ENCODE peak calls at places on chromosome 20, in five cellular contexts. V is Calu3, P is fibroblast of pulmonary artery, Z is PC-9, E is GM20000. H is an unnamed sample.

GRCh38 chr20:43942213-43942590 is 27.6 kb downstream of the TOX2 start:
- DNase-seq in Z (no peak), V (no peak), E (no peak), P (no peak), H (no peak)

GRCh38 chr20:15396026-15396425 is 1058.6 kb upstream of the FLRT3 start:
- DNase-seq in E (no peak), Z (no peak), P (no peak), V (no peak), H (no peak)

GRCh38 chr20:57897156-57897874 is 187.5 kb upstream of the PMEPA1 start:
- DNase-seq in P (no peak), Z (no peak), V (no peak), E (no peak), H (no peak)

GRCh38 chr20:51945177-51945576 is 142.9 kb upstream of the SALL4 start:
- DNase-seq in Z (no peak), P (no peak), E (no peak), V (no peak), H (no peak)

GRCh38 chr20:3681931-3682820 is at the start of gene ADAM33:
- DNase-seq in P (no peak), Z (no peak), V (peak), E (no peak), H (no peak)

GRCh38 chr20:61271273-61272221 is 19.5 kb downstream of the CDH4 start:
- DNase-seq in E (no peak), P (no peak), Z (no peak), V (no peak), H (no peak)

GRCh38 chr20:34316191-34316814 is 13.1 kb upstream of the AHCY start:
- DNase-seq in Z (peak), E (no peak), V (peak), P (peak), H (no peak)

GRCh38 chr20:44015733-44016103 is 101.1 kb downstream of the TOX2 start:
- DNase-seq in Z (no peak), V (no peak), P (no peak), E (no peak), H (no peak)

GRCh38 chr20:48747840-48748416 is 79.9 kb downstream of the PREX1 start:
- DNase-seq in E (no peak), V (no peak), P (no peak), Z (no peak), H (peak)

GRCh38 chr20:48744515-48744914 is 83.3 kb downstream of the PREX1 start:
- DNase-seq in E (no peak), Z (no peak), V (no peak), P (no peak), H (no peak)

GRCh38 chr20:48742912-48743680 is 84.7 kb downstream of the PREX1 start:
- DNase-seq in E (no peak), P (no peak), V (no peak), Z (no peak), H (no peak)

GRCh38 chr20:48743807-48744206 is 84.0 kb downstream of the PREX1 start:
- DNase-seq in Z (no peak), E (no peak), V (no peak), P (no peak), H (no peak)

DNA sequence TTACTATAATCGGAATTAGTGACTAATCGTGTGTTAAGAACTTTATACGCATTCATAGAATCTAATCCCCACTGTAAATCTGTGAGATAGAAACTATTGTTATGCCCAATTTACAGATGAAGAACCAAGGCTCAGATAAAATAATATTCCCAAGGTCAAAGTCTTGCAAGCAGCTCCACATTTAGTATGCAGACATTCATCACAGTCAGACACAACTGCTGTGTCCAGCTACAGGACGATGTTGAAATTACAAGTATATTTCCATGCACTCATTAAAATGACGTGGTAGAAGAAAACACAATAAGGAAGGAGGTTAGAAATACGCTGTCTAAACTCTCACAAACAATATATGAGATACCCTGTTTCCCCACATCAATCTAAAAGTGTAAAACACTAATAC is 82.5 kb downstream of the PREX1 start:
- DNase-seq in V (no peak), E (no peak), Z (no peak), P (peak), H (no peak)
- TF ChIP-seq CTCF in V (no peak), E (no peak), Z (no peak), P (no peak), H (no peak)

GRCh38 chr20:45362804-45363610 is at the start of gene SYS1:
- DNase-seq in V (peak), Z (peak), E (peak), P (peak), H (peak)
- TF ChIP-seq CTCF in V (peak), Z (peak), E (peak), P (peak), H (peak)

DNA sequence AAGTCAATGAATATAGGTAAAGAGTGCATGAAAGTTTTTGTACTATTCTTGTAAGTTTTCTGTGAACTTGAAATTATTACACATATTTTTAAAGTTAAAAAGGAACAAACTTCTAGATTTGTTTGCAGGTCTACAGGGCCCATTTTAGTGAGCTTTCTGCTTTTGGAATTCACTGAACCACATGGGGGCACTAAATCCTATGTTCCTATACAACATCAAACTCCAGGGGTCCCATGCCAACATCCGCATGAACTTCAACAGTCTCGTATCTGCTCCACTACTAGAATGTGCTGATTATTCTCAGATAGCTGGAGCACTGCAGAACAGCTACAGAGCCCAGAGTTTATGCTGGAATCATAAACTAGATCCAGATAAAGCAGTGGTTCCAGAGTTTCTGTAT is 347.9 kb upstream of the SPTLC3 start:
- DNase-seq in E (no peak), P (no peak), Z (no peak), V (no peak), H (no peak)
- TF ChIP-seq CTCF in E (no peak), P (no peak), Z (no peak), V (no peak), H (no peak)

DNA sequence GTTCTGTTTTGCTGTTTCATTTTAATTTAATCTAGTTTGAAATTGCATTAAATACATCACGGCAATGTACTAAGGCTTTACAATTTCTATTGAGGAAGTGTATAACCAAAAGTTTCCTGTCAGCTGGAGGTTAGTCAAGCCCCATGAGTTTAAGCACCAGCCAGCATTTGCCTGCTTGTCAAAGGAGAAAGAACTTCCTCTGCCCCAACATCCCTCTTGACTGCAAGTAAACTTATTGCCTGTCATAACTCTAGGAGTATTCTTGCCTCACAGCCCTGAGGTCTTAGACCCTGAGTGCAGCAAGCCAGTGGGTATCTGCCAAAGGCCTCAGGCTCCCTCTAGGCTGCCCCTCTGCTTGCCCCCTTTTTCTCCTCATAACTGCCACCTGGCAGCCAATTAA is 106.7 kb upstream of the INSM1 start:
- DNase-seq in V (no peak), E (no peak), Z (no peak), P (no peak), H (no peak)
- TF ChIP-seq CTCF in V (no peak), E (no peak), Z (no peak), P (no peak), H (no peak)

H was measured in GM13977.